ENCODE peak calls at places on chromosomes 3 and 15, in five cellular contexts. R is IMR-90, V is HCT116, K is K562, Q is neuronal stem cell. W is an unnamed sample.

GRCh38 chr15:60907233-60907947 is 321.7 kb downstream of the RORA start:
- DNase-seq in R (no peak), V (no peak), K (no peak), Q (no peak), W (no peak)

GRCh38 chr15:58536414-58536813 is 104.6 kb downstream of the LIPC start:
- DNase-seq in V (no peak), K (no peak), Q (no peak), R (no peak), W (no peak)

GRCh38 chr3:128726691-128727031 is 678 bp downstream of the RAB7A start:
- DNase-seq in K (no peak), R (peak; percentile 87), Q (peak; percentile 9), V (no peak), W (peak; percentile 63)

GRCh38 chr3:12489832-12490231 is 5.6 kb downstream of the TSEN2 start:
- DNase-seq in Q (no peak), V (no peak), K (no peak), R (no peak), W (no peak)

GRCh38 chr15:69081310-69082004 is 67.0 kb downstream of the NOX5 start:
- DNase-seq in R (peak; percentile 40), Q (no peak), K (no peak), V (no peak), W (no peak)

GRCh38 chr3:98986073-98986472 is 84.6 kb upstream of the DCBLD2 start:
- DNase-seq in K (peak; percentile 5), Q (peak; percentile 82), R (peak; percentile 97), V (peak; percentile 40), W (peak; percentile 84)

GRCh38 chr15:100663066-100663465 is 60.7 kb downstream of the ASB7 start:
- DNase-seq in K (peak; percentile 29), Q (peak; percentile 26), V (peak; percentile 36), R (no peak), W (no peak)

GRCh38 chr3:71103430-71103881 is 480.1 kb downstream of the FOXP1 start:
- DNase-seq in V (no peak), R (peak; percentile 62), K (no peak), Q (no peak), W (no peak)

GRCh38 chr3:64612916-64613526 is 74.8 kb downstream of the ADAMTS9 start:
- DNase-seq in R (no peak), Q (no peak), V (no peak), K (no peak), W (no peak)

GRCh38 chr3:136105044-136105443 is 91.1 kb downstream of the MSL2 start:
- DNase-seq in V (no peak), K (no peak), Q (no peak), R (no peak), W (no peak)

GRCh38 chr3:148439254-148439822 is 258.4 kb upstream of the AGTR1 start:
- DNase-seq in Q (peak; percentile 29), K (no peak), V (no peak), R (no peak), W (no peak)

GRCh38 chr3:182908471-182908870 is 71.9 kb downstream of the DCUN1D1 start:
- DNase-seq in K (no peak), V (no peak), R (peak; percentile 85), Q (no peak), W (no peak)

DNA sequence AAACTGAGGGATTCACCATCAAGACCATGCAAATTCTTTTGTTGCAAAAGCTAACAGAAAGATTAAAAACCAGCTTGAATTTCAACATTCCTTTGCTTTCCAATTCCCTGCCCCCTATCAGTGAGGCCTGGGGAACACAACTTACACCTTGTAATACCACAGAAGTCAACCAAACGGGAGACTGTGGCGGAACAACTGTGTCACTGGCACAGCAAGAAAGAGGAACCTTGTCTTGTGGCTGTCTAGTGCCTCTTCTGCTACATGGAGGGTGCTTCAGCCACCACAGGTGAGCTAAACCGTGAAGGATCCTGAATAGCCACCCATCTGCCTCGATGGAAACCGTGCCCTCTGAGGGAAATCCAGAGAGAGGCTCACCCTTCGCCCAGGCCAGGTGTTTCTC is 11.4 kb downstream of the CCDC12 start:
- DNase-seq in V (no peak), K (no peak), Q (no peak), R (no peak), W (no peak)
- H3K27ac ChIP-seq in V (no peak overlapping the region), K (peak overlapping the region; percentile 20), Q (no peak overlapping the region), R (no peak overlapping the region), W (no peak overlapping the region)

GRCh38 chr15:41331833-41332787 is at the start of gene OIP5:
- DNase-seq in V (peak; percentile 99), Q (peak; percentile 99), R (peak; percentile 100), K (peak; percentile 93), W (peak; percentile 95)
- H3K4me2 ChIP-seq in V (peak within 1 kb of the TSS; percentile 85), Q (peak within 1 kb of the TSS; percentile 68), R (peak within 1 kb of the TSS; percentile 90), K (peak within 1 kb of the TSS; percentile 95), W (peak within 1 kb of the TSS; percentile 93)

GRCh38 chr15:22831473-22831872 is 7.0 kb upstream of the NIPA2 start:
- DNase-seq in Q (no peak), V (no peak), R (peak; percentile 53), K (no peak), W (no peak)
- H3K4me1 ChIP-seq in Q (no peaks in the 10 kb centered on the region), V (no peaks in the 10 kb centered on the region), R (no peaks in the 10 kb centered on the region), K (peaks cover 15% of the 10 kb centered on the region), W (no peaks in the 10 kb centered on the region)

DNA sequence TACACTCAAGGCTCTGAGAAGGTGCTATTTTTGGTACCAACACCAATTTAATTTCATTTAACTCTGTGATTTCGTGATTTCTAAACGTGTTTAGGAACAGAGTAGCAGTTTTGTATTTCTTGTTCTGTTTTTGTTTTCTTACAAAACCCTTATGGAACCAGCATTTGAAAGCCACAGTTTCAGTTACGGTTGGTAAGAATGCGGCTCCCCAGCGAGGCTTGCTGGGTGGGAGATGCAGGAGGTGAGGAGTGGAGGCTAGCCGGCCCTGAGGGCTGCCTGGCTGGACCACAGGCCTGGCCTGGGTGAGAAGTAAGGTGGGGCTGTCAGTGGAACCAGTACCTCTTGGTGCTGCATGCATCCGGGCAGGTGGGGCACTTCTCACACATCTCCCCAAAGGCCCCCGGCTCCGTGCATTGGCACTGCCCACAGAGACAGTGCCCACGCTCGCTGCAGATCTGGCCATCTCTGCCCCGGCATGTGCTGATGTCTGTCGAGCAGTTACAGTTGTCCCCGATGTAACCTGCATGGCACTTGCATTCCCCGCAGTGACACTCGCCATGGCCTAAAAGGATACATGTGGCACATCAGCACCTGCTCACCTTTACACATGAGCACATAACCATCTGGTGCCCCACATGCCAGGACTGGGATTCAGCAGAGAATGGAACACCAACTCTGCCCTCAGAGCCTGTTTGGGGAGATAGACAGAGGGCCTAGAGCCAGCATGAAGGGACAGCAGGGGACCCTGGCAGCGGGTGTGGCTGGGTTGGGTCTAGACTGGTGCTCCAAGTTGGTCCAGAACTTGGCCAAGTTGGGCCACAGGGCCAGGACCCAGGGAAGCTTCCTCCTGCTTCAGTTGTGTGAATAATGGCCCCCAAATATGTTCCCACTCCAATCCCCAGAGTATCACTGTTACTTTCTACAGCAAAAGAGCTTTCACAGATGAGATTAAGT is 43.4 kb downstream of the UMPS start:
- DNase-seq in V (no peak), Q (no peak), K (no peak), R (no peak), W (no peak)
- H3K27ac ChIP-seq in V (no peak overlapping the region), Q (no peak overlapping the region), K (no peak overlapping the region), R (no peak overlapping the region), W (no peak overlapping the region)

DNA sequence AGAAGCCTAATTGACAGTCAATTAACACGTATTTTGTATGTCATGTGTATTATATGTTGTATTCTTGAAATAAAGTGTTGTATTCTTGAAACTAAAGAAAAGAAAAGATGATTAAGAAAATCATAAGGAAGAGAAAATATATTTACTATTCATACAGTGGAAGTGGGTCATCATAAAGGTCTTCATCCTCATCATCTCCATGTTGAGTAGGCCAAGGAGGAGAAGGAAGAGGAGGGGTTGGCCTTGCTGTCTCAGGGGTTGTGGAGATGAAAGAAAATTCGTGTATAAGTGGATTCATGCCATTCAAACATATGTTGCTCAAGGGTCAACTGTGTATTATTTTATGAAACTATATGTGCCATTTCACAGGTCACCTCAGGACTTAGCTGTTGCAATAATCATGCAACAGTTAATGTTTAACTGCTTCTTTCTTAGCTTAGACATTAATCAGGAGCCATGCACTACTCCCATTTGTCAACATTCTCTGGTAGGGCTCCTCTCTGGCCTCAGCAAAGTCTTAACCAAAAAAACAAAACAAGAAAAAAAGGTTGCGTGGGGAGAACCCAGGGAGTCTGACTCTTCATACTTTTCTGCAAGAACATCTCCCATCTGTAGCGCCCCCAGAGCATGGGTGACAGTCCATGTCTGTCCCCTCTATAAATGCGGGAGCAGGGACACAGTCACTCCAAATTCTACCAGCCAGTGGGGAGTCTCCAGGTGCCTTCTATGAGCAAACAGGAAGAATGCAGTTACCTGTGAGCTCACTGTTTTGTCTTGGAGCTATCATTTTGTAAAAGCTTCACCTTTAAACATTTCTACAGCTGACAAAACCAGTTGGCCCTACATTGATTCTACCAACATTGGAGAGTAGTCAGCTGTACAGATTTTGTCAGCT is 19.9 kb upstream of the LRRC2 start:
- DNase-seq in K (no peak), R (no peak), V (no peak), Q (no peak), W (no peak)
- H3K4me2 ChIP-seq in K (no peak overlapping the region), R (no peak overlapping the region), V (no peak overlapping the region), Q (no peak overlapping the region), W (no peak overlapping the region)